ENCODE peak calls at places on chromosomes 1 and 21, in six cellular contexts. G is heart right ventricle, Q is pancreas, M is breast epithelium, R is testis, N is endothelial cell of umbilical vein. D is an unnamed sample. For H3K36me3, the result is how much of the 10 kb centered on the place peaks cover.

GRCh38 chr1:171434717-171435346 is 50.5 kb upstream of the PRRC2C start:
- DNase-seq in G (no peak), Q (no peak), M (no peak), R (no peak), N (peak), D (peak)

GRCh38 chr1:43861985-43862735 is 71.4 kb upstream of the ARTN start:
- DNase-seq in G (no peak), Q (no peak), M (no peak), R (no peak), N (no peak), D (no peak)

GRCh38 chr1:113540328-113540727 is 150.0 kb downstream of the MAGI3 start:
- DNase-seq in G (no peak), Q (no peak), M (no peak), R (no peak), N (no peak), D (no peak)

GRCh38 chr1:27632387-27633297 is 2.3 kb downstream of the FGR start:
- DNase-seq in G (no peak), Q (no peak), M (no peak), R (no peak), N (no peak), D (no peak)

GRCh38 chr1:30085814-30086770 is 637.3 kb downstream of the MATN1 start:
- DNase-seq in G (peak), Q (peak), M (no peak), R (peak), N (peak), D (no peak)

GRCh38 chr1:156392427-156392826 is 23.4 kb downstream of the RHBG start:
- DNase-seq in G (no peak), Q (no peak), M (no peak), R (no peak), N (no peak), D (no peak)

GRCh38 chr1:92851729-92852128 is 19.9 kb downstream of the RPL5 start:
- DNase-seq in G (no peak), Q (no peak), M (no peak), R (no peak), N (no peak), D (no peak)

GRCh38 chr1:85628791-85629531 is 48.4 kb downstream of the CCN1 start:
- DNase-seq in G (peak), Q (peak), M (peak), R (no peak), N (peak), D (peak)

GRCh38 chr1:78536427-78536826 is 45.7 kb downstream of the PTGFR start:
- DNase-seq in G (no peak), Q (no peak), M (no peak), R (no peak), N (no peak), D (peak)

GRCh38 chr1:48617227-48617626 is 145.2 kb upstream of the SPATA6 start:
- DNase-seq in G (no peak), Q (no peak), M (no peak), R (no peak), N (no peak), D (peak)

GRCh38 chr1:157551694-157552693 is at the start of gene FCRL5:
- DNase-seq in G (no peak), Q (no peak), M (no peak), R (no peak), N (no peak), D (no peak)

GRCh38 chr1:187010571-187011309 is 182.0 kb downstream of the PLA2G4A start:
- DNase-seq in G (no peak), Q (no peak), M (no peak), R (no peak), N (peak), D (peak)

GRCh38 chr1:154157520-154158306 is 2.8 kb upstream of the NUP210L start:
- DNase-seq in G (peak), Q (no peak), M (no peak), R (peak), N (no peak), D (peak)

GRCh38 chr1:47693115-47693514 is 255.3 kb downstream of the FOXD2 start:
- DNase-seq in G (no peak), Q (no peak), M (no peak), R (no peak), N (no peak), D (no peak)

GRCh38 chr1:173475564-173476196 is 1.5 kb upstream of the PRDX6 start:
- DNase-seq in G (no peak), Q (peak), M (no peak), R (no peak), N (peak), D (peak)

GRCh38 chr21:46188226-46189212 is 4.3 kb upstream of the SPATC1L start:
- DNase-seq in G (peak), Q (no peak), M (peak), R (peak), N (peak), D (peak)

GRCh38 chr1:20141466-20141865 is 2.3 kb downstream of the PLA2G2F start:
- DNase-seq in G (no peak), Q (no peak), M (no peak), R (no peak), N (no peak), D (no peak)

DNA sequence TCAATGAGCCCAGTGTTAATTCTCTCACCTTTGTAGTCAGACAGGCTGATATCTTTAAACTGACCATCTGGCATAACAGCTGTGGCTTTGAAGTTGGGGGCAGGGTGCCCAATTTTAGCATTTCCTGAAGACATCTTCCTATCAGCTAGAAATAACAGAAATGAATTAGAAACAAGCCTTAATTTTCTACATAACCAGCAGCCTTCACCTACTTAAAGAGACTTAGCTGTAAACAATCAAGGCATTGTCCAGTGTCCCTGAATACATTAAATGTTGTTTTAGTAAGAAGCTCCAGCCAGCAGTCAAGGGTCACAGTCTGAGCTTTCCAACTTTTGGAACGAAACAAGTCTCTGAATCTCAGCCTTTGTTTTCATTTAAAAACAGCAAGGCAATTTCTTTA is 2.8 kb downstream of the PRDX1 start:
- DNase-seq in G (no peak), Q (no peak), M (no peak), R (peak), N (peak), D (no peak)
- H3K4me3 ChIP-seq in G (no peak), Q (no peak), M (no peak), R (no peak), N (no peak), D (no peak)

GRCh38 chr1:246838118-246838456 is 93.7 kb downstream of the AHCTF1 start:
- DNase-seq in G (no peak), Q (no peak), M (no peak), R (no peak), N (no peak), D (no peak)
- H3K36me3 ChIP-seq in G (under half), Q (under half), M (under half), R (under half), N (under half), D (under half)

GRCh38 chr1:67750690-67751052 is 65.7 kb downstream of the GADD45A start:
- DNase-seq in G (no peak), Q (no peak), M (no peak), R (no peak), N (no peak), D (no peak)
- TF ChIP-seq CTCF in G (no peak), Q (no peak), M (no peak), R (no peak), N (no peak), D (no peak)

GRCh38 chr1:182842265-182842664 is 3.1 kb downstream of the DHX9 start:
- DNase-seq in G (no peak), Q (no peak), M (no peak), R (no peak), N (no peak), D (no peak)
- H3K4me3 ChIP-seq in G (no peak), Q (no peak), M (no peak), R (no peak), N (no peak), D (no peak)

GRCh38 chr1:39335278-39335677 is 130.8 kb downstream of the MACF1 start:
- DNase-seq in G (no peak), Q (no peak), M (no peak), R (no peak), N (no peak), D (no peak)

GRCh38 chr1:39331647-39332046 is 127.2 kb downstream of the MACF1 start:
- DNase-seq in G (no peak), Q (no peak), M (no peak), R (no peak), N (no peak), D (no peak)

GRCh38 chr1:39332291-39332690 is 127.8 kb downstream of the MACF1 start:
- DNase-seq in G (no peak), Q (no peak), M (no peak), R (no peak), N (no peak), D (no peak)

GRCh38 chr1:39332828-39333227 is 128.3 kb downstream of the MACF1 start:
- DNase-seq in G (no peak), Q (no peak), M (no peak), R (no peak), N (no peak), D (no peak)

DNA sequence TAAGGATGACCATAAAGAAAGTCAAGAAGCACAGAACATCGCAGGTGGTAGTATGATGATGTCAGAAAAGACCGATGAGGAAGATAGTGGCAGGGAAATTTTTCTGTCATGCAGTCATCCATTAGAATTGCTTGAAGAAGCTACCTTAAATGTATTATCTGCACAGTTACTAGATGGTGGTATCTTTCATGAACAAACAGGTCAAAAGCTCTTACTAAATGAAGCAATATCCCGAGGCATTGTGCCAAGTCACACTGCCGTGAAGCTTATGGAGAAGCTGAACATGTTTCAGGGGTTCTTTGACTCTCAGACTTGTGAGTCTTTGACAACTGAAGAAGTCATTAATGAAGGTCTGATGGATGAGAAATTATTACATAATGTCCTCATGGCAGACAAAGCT is 128.8 kb downstream of the MACF1 start:
- DNase-seq in G (no peak), Q (no peak), M (no peak), R (no peak), N (no peak), D (peak)
- H3K36me3 ChIP-seq in G (under half), Q (under half), M (under half), R (under half), N (under half), D (under half)

DNA sequence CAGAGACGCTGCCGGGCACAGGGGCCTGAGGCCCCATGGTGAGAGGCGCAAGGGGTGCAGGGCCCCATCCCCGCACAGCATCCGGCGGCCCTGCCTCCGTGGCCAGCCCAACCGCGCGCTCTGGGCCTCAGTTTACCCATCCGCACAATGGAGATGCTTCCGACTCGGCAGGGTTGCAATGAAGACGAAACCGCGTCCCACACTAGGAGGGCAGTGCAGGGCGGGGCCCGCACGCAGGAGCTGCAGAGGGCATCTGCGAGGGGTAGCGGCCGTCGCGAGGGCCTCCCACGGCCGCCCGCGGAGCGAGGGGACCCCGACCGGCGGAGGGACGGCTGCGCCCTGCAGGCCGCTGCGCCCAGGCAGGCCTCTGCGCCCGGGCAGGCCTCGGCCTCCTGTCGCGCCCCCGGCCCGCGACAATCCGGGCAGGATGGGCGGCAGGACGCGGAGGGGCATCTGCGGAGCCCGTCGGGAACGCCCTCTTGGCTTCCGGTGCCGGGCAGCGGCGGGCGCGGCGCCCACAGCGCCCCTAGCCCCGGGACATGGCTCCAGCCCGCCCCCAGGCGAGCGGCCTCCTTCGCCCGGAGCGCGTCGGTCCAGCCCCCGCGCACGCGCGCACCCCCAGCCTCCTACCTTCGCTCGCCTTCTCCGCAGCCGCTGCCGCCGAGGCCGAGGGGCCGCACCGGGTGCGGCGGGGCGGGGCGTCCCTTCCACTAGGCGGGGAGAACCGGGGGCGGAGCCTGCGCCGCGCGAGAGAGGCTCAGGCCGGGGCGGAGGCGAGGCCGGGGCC is 15.3 kb downstream of the RNU1-1 start:
- DNase-seq in G (peak), Q (peak), M (peak), R (peak), N (peak), D (peak)
- TF ChIP-seq CTCF in G (peak), Q (no peak), M (no peak), R (no peak), N (no peak), D (no peak)

GRCh38 chr1:2148691-2149090 is 45.9 kb downstream of the FAAP20 start:
- DNase-seq in G (no peak), Q (no peak), M (no peak), R (no peak), N (peak), D (no peak)

GRCh38 chr1:2143814-2144500 is 50.6 kb downstream of the FAAP20 start:
- DNase-seq in G (no peak), Q (no peak), M (no peak), R (no peak), N (no peak), D (no peak)

GRCh38 chr1:2144501-2145090 is 50.0 kb downstream of the FAAP20 start:
- DNase-seq in G (no peak), Q (no peak), M (no peak), R (no peak), N (no peak), D (no peak)

GRCh38 chr1:2146836-2147517 is 47.6 kb downstream of the FAAP20 start:
- DNase-seq in G (no peak), Q (no peak), M (no peak), R (no peak), N (no peak), D (no peak)

DNA sequence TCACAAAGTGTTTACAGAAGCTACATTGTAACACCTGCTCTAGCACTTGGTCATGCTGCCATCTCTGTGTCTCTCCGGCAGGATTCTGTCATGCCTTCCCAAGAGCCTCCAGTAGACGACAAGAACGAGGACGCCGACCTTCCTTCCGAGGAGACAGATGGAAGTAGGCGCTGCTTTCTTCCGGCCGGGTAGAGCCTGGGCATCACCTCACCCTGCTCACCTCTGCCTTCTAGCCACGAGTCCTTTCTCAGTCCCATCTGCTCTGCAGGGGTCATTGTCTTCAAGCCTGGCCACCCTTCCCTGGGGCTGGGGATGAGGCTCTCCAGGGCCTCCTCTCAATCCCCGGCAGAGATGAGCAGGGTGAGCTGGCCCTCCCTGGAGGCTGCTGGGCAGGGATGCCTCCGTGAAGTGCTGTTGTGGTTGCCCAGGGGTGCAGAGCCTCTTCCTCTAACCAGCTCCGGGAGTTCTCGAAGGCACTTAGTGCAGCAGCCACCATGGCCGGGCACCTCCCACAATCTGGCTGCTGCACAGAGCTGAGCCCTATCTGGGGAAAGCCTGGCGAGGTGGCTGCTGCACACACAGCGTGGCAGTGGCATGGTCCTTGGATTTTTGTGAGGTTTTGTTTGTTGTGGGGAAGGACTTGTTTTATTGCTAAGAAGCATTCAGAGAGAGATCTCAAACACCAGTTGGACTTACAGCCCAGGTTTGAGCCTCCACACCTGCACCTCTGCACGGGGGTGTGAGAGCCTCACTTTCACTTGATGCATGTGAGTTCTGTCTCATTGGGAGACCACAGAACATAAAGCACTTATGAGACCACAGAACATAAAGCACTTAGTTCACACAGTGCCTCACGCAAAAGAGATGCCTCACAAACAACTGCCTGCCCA is 48.4 kb downstream of the FAAP20 start:
- DNase-seq in G (no peak), Q (no peak), M (no peak), R (no peak), N (no peak), D (no peak)
- H3K4me3 ChIP-seq in G (no peak), Q (no peak), M (no peak), R (no peak), N (no peak), D (no peak)